ENCODE peak calls at places on chromosome 16, in four cellular contexts. W, J, M and S are unnamed samples.
A peak's percentile ranks its signal among the peaks of the same experiment; 100 is the strongest.

GRCh38 chr16:79071424-79071823 is 529.1 kb downstream of the MAF start:
- DNase-seq in W (peak; percentile 79), J (no peak), M (no peak), S (no peak)

GRCh38 chr16:71536752-71537499 is 10.7 kb downstream of the CHST4 start:
- DNase-seq in W (no peak), J (no peak), M (no peak), S (no peak)

GRCh38 chr16:81371106-81371505 is 56.3 kb downstream of the GAN start:
- DNase-seq in W (no peak), J (no peak), M (no peak), S (no peak)

GRCh38 chr16:17519041-17519440 is 48.3 kb upstream of the XYLT1 start:
- DNase-seq in W (no peak), J (no peak), M (no peak), S (no peak)

GRCh38 chr16:68658258-68658973 is 13.3 kb downstream of the CDH3 start:
- DNase-seq in W (no peak), J (no peak), M (no peak), S (no peak)

GRCh38 chr16:85969159-85969558 is 70.2 kb downstream of the IRF8 start:
- DNase-seq in W (no peak), J (no peak), M (no peak), S (no peak)

GRCh38 chr16:85211247-85211910 is 99.1 kb upstream of the CIBAR2 start:
- DNase-seq in W (no peak), J (no peak), M (no peak), S (no peak)

GRCh38 chr16:84511180-84511800 is 6.8 kb upstream of the MEAK7 start:
- DNase-seq in W (peak; percentile 46), J (peak; percentile 84), M (peak; percentile 88), S (peak; percentile 81)

GRCh38 chr16:1832831-1833454 is 5.9 kb downstream of the FAHD1 start:
- DNase-seq in W (no peak), J (no peak), M (peak; percentile 93), S (no peak)

GRCh38 chr16:69626256-69626655 is 60.5 kb downstream of the NFAT5 start:
- DNase-seq in W (no peak), J (no peak), M (peak; percentile 42), S (no peak)

GRCh38 chr16:49440156-49441065 is 66.8 kb downstream of the C16orf78 start:
- DNase-seq in W (no peak), J (no peak), M (no peak), S (no peak)

GRCh38 chr16:76268824-76269223 is 8.4 kb upstream of the CNTNAP4 start:
- DNase-seq in W (no peak), J (no peak), M (no peak), S (no peak)

GRCh38 chr16:17591655-17592405 is 121.1 kb upstream of the XYLT1 start:
- DNase-seq in W (no peak), J (peak; percentile 22), M (peak; percentile 6), S (no peak)

GRCh38 chr16:87864331-87864989 is 4.8 kb downstream of the SLC7A5 start:
- DNase-seq in W (no peak), J (no peak), M (no peak), S (no peak)

GRCh38 chr16:70495425-70496182 is 27.8 kb downstream of the COG4 start:
- DNase-seq in W (no peak), J (no peak), M (no peak), S (no peak)

GRCh38 chr16:55469821-55470532 is 9.0 kb upstream of the MMP2 start:
- DNase-seq in W (no peak), J (no peak), M (no peak), S (no peak)

GRCh38 chr16:25165284-25165683 is 51.5 kb upstream of the AQP8 start:
- DNase-seq in W (no peak), J (no peak), M (no peak), S (no peak)

GRCh38 chr16:66275795-66276428 is 90.6 kb upstream of the CDH5 start:
- DNase-seq in W (peak; percentile 27), J (no peak), M (peak; percentile 34), S (no peak)

GRCh38 chr16:70675851-70676513 is 9.9 kb downstream of the MTSS2 start:
- DNase-seq in W (no peak), J (no peak), M (no peak), S (no peak)

GRCh38 chr16:32116080-32116479 is 137.0 kb upstream of the TP53TG3D start:
- DNase-seq in W (no peak), J (no peak), M (peak; percentile 12), S (no peak)

GRCh38 chr16:56615353-56615752 is 7.0 kb downstream of the MT2A start:
- DNase-seq in W (no peak), J (no peak), M (no peak), S (no peak)

GRCh38 chr16:77881355-77882003 is 93.1 kb downstream of the VAT1L start:
- DNase-seq in W (peak; percentile 4), J (no peak), M (no peak), S (no peak)

GRCh38 chr16:76441391-76441790 is 164.2 kb downstream of the CNTNAP4 start:
- DNase-seq in W (no peak), J (no peak), M (no peak), S (no peak)

GRCh38 chr16:89505204-89506112 is 2.7 kb upstream of the SPG7 start:
- DNase-seq in W (no peak), J (peak; percentile 91), M (peak; percentile 99), S (no peak)

GRCh38 chr16:1296688-1297412 is 12.6 kb upstream of the UBE2I start:
- DNase-seq in W (no peak), J (no peak), M (peak; percentile 54), S (no peak)

GRCh38 chr16:17159616-17160015 is 311.1 kb downstream of the XYLT1 start:
- DNase-seq in W (no peak), J (no peak), M (no peak), S (peak; percentile 32)

GRCh38 chr16:69413045-69413664 is 11.3 kb upstream of the CYB5B start:
- DNase-seq in W (no peak), J (no peak), M (no peak), S (no peak)

GRCh38 chr16:47037396-47037745 is 63.9 kb upstream of the DNAJA2 start:
- DNase-seq in W (no peak), J (peak; percentile 22), M (peak; percentile 37), S (no peak)

GRCh38 chr16:84899414-84899813 is 79.6 kb downstream of the CRISPLD2 start:
- DNase-seq in W (no peak), J (no peak), M (no peak), S (no peak)

GRCh38 chr16:19698480-19699465 is 19.3 kb downstream of the KNOP1 start:
- DNase-seq in W (no peak), J (no peak), M (no peak), S (no peak)

GRCh38 chr16:85894266-85894665 is 4.7 kb upstream of the IRF8 start:
- DNase-seq in W (no peak), J (peak; percentile 29), M (no peak), S (no peak)

GRCh38 chr16:30535777-30536190 is 1.1 kb upstream of the ZNF747 start:
- DNase-seq in W (peak; percentile 29), J (peak; percentile 79), M (peak; percentile 89), S (peak; percentile 26)

GRCh38 chr16:66337434-66338188 is 28.9 kb upstream of the CDH5 start:
- DNase-seq in W (no peak), J (no peak), M (no peak), S (no peak)

GRCh38 chr16:65933703-65934102 is 432.8 kb upstream of the CDH5 start:
- DNase-seq in W (no peak), J (no peak), M (no peak), S (no peak)

GRCh38 chr16:20911361-20911760 is 10.8 kb downstream of the LYRM1 start:
- DNase-seq in W (no peak), J (peak; percentile 14), M (no peak), S (no peak)

GRCh38 chr16:8957061-8957392 is 6.7 kb downstream of the USP7 start:
- DNase-seq in W (no peak), J (no peak), M (no peak), S (no peak)

GRCh38 chr16:84926462-84926861 is 84.9 kb downstream of the ZDHHC7 start:
- DNase-seq in W (no peak), J (no peak), M (no peak), S (no peak)

GRCh38 chr16:16004314-16004749 is 54.9 kb downstream of the ABCC1 start:
- DNase-seq in W (no peak), J (no peak), M (no peak), S (no peak)